ENCODE peak calls at places on chromosomes 4 and X, in four cellular contexts. One of them, this sample, is unnamed.

GRCh38 chr4:5956285-5957021 is 61.8 kb downstream of the C4orf50 start:
- DNase-seq in transverse colon: no peak
- DNase-seq in suprapubic skin: no peak
- DNase-seq in H1: no peak
- DNase-seq in this sample: no peak

GRCh38 chr4:3810111-3810680 is 44.0 kb downstream of the ADRA2C start:
- DNase-seq in transverse colon: no peak
- DNase-seq in suprapubic skin: no peak
- DNase-seq in H1: no peak
- DNase-seq in this sample: no peak

GRCh38 chr4:136650541-136651277 is 881.6 kb downstream of the PCDH18 start:
- DNase-seq in transverse colon: no peak
- DNase-seq in suprapubic skin: no peak
- DNase-seq in H1: no peak
- DNase-seq in this sample: no peak

GRCh38 chr4:177853198-177853597 is 411.0 kb upstream of the AGA start:
- DNase-seq in transverse colon: no peak
- DNase-seq in suprapubic skin: no peak
- DNase-seq in H1: no peak
- DNase-seq in this sample: no peak

GRCh38 chr4:23889814-23890269 is at the start of gene PPARGC1A:
- DNase-seq in transverse colon: peak; percentile 81
- DNase-seq in suprapubic skin: peak; percentile 70
- DNase-seq in H1: no peak
- DNase-seq in this sample: no peak

GRCh38 chr4:46462746-46463145 is 72.8 kb upstream of the GABRA2 start:
- DNase-seq in transverse colon: no peak
- DNase-seq in suprapubic skin: no peak
- DNase-seq in H1: no peak
- DNase-seq in this sample: no peak

GRCh38 chrX:37926700-37927099 is 79.3 kb upstream of the DYNLT3 start:
- DNase-seq in transverse colon: no peak
- DNase-seq in suprapubic skin: no peak
- DNase-seq in H1: no peak
- DNase-seq in this sample: no peak

GRCh38 chr4:119172223-119172622 is 36.6 kb downstream of the MYOZ2 start:
- DNase-seq in transverse colon: no peak
- DNase-seq in suprapubic skin: no peak
- DNase-seq in H1: no peak
- DNase-seq in this sample: no peak

GRCh38 chr4:155543126-155543765 is 123.4 kb upstream of the GUCY1A1 start:
- DNase-seq in transverse colon: no peak
- DNase-seq in suprapubic skin: no peak
- DNase-seq in H1: no peak
- DNase-seq in this sample: no peak

GRCh38 chrX:153667931-153668396 is 5.6 kb downstream of the PNCK start:
- DNase-seq in transverse colon: peak; percentile 82
- DNase-seq in suprapubic skin: peak; percentile 85
- DNase-seq in H1: no peak
- DNase-seq in this sample: no peak

GRCh38 chr4:69910016-69910782 is 20.7 kb upstream of the CSN1S1 start:
- DNase-seq in transverse colon: no peak
- DNase-seq in suprapubic skin: no peak
- DNase-seq in H1: no peak
- DNase-seq in this sample: peak; percentile 12

GRCh38 chr4:1062419-1062818 is 50.9 kb downstream of the RNF212 start:
- DNase-seq in transverse colon: no peak
- DNase-seq in suprapubic skin: no peak
- DNase-seq in H1: no peak
- DNase-seq in this sample: no peak

GRCh38 chr4:159723341-159724048 is 620.6 kb downstream of the RAPGEF2 start:
- DNase-seq in transverse colon: no peak
- DNase-seq in suprapubic skin: no peak
- DNase-seq in H1: no peak
- DNase-seq in this sample: no peak

GRCh38 chr4:81398379-81398778 is 73.3 kb downstream of the RASGEF1B start:
- DNase-seq in transverse colon: no peak
- DNase-seq in suprapubic skin: no peak
- DNase-seq in H1: no peak
- DNase-seq in this sample: peak; percentile 65

GRCh38 chr4:140240237-140240636 is 86.3 kb upstream of the MAML3 start:
- DNase-seq in transverse colon: no peak
- DNase-seq in suprapubic skin: no peak
- DNase-seq in H1: no peak
- DNase-seq in this sample: no peak

GRCh38 chr4:56909083-56909981 is 1.6 kb downstream of the REST start:
- DNase-seq in transverse colon: peak; percentile 56
- DNase-seq in suprapubic skin: peak; percentile 73
- DNase-seq in H1: no peak
- DNase-seq in this sample: no peak

GRCh38 chr4:104429150-104429741 is 65.4 kb downstream of the CXXC4 start:
- DNase-seq in transverse colon: no peak
- DNase-seq in suprapubic skin: no peak
- DNase-seq in H1: no peak
- DNase-seq in this sample: peak; percentile 39

GRCh38 chr4:96736352-96736889 is 896.5 kb downstream of the PDHA2 start:
- DNase-seq in transverse colon: no peak
- DNase-seq in suprapubic skin: no peak
- DNase-seq in H1: peak; percentile 34
- DNase-seq in this sample: peak; percentile 35

GRCh38 chr4:3442460-3442958 is 741 bp downstream of the HGFAC start:
- DNase-seq in transverse colon: no peak
- DNase-seq in suprapubic skin: no peak
- DNase-seq in H1: no peak
- DNase-seq in this sample: no peak

GRCh38 chr4:86004030-86004429 is 355.8 kb downstream of the MAPK10 start:
- DNase-seq in transverse colon: no peak
- DNase-seq in suprapubic skin: no peak
- DNase-seq in H1: no peak
- DNase-seq in this sample: no peak

GRCh38 chrX:39682778-39683177 is 415.0 kb downstream of the BCOR start:
- DNase-seq in transverse colon: no peak
- DNase-seq in suprapubic skin: no peak
- DNase-seq in H1: no peak
- DNase-seq in this sample: no peak

GRCh38 chr4:40514409-40515025 is 115.1 kb downstream of the RBM47 start:
- DNase-seq in transverse colon: peak; percentile 87
- DNase-seq in suprapubic skin: no peak
- DNase-seq in H1: no peak
- DNase-seq in this sample: no peak

GRCh38 chrX:31178769-31179125 is 106.9 kb upstream of the FTHL17 start:
- DNase-seq in transverse colon: no peak
- DNase-seq in suprapubic skin: no peak
- DNase-seq in H1: no peak
- DNase-seq in this sample: no peak

GRCh38 chrX:9573282-9574106 is 108.6 kb downstream of the TBL1X start:
- DNase-seq in transverse colon: no peak
- DNase-seq in suprapubic skin: no peak
- DNase-seq in H1: no peak
- DNase-seq in this sample: no peak

GRCh38 chr4:33974270-33974669 is 2270.0 kb downstream of the ARAP2 start:
- DNase-seq in transverse colon: no peak
- DNase-seq in suprapubic skin: no peak
- DNase-seq in H1: no peak
- DNase-seq in this sample: no peak

GRCh38 chr4:56505269-56506109 is at the start of gene ARL9:
- DNase-seq in transverse colon: peak; percentile 49
- DNase-seq in suprapubic skin: peak; percentile 68
- DNase-seq in H1: peak; percentile 49
- DNase-seq in this sample: no peak

GRCh38 chrX:151703487-151703886 is 8.2 kb downstream of the PRRG3 start:
- DNase-seq in transverse colon: no peak
- DNase-seq in suprapubic skin: no peak
- DNase-seq in H1: no peak
- DNase-seq in this sample: no peak

GRCh38 chrX:108018659-108019381 is 26.0 kb upstream of the VSIG1 start:
- DNase-seq in transverse colon: no peak
- DNase-seq in suprapubic skin: no peak
- DNase-seq in H1: no peak
- DNase-seq in this sample: no peak

GRCh38 chr4:169254546-169254983 is 16.2 kb downstream of the SH3RF1 start:
- DNase-seq in transverse colon: no peak
- DNase-seq in suprapubic skin: no peak
- DNase-seq in H1: no peak
- DNase-seq in this sample: no peak
- TF ChIP-seq POLR2AphosphoS5 in transverse colon: no peak
- TF ChIP-seq POLR2AphosphoS5 in suprapubic skin: no peak
- TF ChIP-seq POLR2AphosphoS5 in H1: no peak
- TF ChIP-seq POLR2AphosphoS5 in this sample: no peak

DNA sequence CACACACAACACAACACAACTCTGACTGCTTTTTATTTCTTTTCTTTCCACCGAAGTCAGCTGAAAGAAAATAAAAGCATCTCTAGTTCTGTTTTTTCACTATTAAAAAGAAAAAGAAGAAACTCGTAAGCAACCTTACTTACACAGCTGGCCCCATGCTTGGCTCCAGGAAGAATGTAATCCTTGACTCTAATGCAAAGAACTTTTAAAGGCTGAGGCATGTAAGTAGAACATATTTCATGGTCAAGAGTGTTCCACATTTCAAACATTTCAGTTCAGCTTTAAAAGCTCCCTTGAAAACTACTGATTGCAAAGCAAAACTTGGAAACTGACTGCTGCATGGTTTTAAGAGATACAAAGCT is 648 bp downstream of the GASK1B start:
- DNase-seq in transverse colon: no peak
- DNase-seq in suprapubic skin: no peak
- DNase-seq in H1: no peak
- DNase-seq in this sample: no peak
- H3K4me3 ChIP-seq in transverse colon: no peak overlapping the region
- H3K4me3 ChIP-seq in suprapubic skin: peak overlapping the region; percentile 51
- H3K4me3 ChIP-seq in H1: no peak overlapping the region
- H3K4me3 ChIP-seq in this sample: peak overlapping the region; percentile 77

GRCh38 chr4:153143527-153144348 is 60.5 kb upstream of the TRIM2 start:
- DNase-seq in transverse colon: peak; percentile 29
- DNase-seq in suprapubic skin: no peak
- DNase-seq in H1: no peak
- DNase-seq in this sample: no peak
- TF ChIP-seq POLR2AphosphoS5 in transverse colon: no peak
- TF ChIP-seq POLR2AphosphoS5 in suprapubic skin: no peak
- TF ChIP-seq POLR2AphosphoS5 in H1: no peak
- TF ChIP-seq POLR2AphosphoS5 in this sample: no peak

DNA sequence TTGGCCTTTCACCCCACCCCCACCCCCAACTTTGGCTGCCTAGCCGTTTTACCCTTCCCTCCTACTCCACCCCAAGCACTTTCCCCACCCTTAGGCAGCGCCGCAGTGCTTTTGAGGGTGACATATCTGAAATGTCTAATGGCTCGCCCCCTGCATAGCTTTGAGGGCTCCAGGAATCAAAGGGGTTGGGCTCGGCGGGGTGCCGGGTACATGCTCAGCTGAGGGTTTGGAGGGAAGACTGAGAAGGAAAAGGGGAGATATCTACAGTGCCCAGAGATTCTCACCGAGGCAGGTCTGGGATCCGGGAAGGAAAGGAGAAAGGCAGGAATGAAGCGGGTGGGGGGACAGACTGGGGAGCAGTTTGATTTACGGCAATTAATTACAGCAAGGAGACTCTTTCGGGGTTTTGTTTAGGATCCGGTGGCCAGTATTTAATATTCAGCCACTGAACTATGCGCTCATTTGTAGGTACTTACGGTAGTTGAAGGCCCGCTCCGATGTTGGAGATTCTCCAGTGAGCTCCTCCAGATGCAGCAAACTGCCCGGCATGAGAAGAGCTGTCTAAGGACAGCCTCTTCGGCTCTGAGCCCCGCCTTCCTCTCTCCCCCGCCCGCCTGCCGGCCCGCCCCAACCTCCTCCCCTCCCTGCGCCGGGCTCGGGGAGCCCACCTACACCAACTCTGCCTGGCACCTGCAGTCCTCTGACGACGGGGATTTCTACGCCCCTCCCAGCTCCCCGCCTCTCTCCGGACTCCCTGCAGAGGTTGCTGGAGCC is at the start of gene IGSF1:
- DNase-seq in transverse colon: peak; percentile 20
- DNase-seq in suprapubic skin: no peak
- DNase-seq in H1: peak; percentile 67
- DNase-seq in this sample: no peak
- H3K4me3 ChIP-seq in transverse colon: no peak within 1 kb of the TSS
- H3K4me3 ChIP-seq in suprapubic skin: peak within 1 kb of the TSS; percentile 22
- H3K4me3 ChIP-seq in H1: peak within 1 kb of the TSS; percentile 62
- H3K4me3 ChIP-seq in this sample: no peak within 1 kb of the TSS

DNA sequence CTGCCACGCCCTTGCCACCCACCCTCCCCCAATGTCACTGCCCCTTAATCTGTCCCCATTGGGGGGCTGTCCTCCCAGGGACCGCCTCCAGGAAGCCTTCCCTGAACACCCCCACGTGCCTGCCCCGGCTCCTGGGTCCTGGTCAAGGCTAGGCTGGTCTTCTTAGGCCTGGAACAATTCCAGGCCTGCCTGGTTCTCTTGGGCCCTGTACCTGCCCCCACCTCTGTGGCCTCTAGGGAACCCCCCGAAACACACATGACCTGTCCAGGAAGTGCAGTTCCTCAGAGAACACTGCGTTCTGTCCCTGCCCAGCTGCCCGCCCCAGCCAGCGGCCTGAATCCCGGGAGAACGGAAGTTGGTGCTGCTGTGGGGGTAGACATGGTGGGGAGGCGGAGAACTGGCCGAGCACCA is 5.1 kb downstream of the MXD4 start:
- DNase-seq in transverse colon: peak; percentile 19
- DNase-seq in suprapubic skin: peak; percentile 69
- DNase-seq in H1: no peak
- DNase-seq in this sample: no peak
- TF ChIP-seq POLR2AphosphoS5 in transverse colon: no peak
- TF ChIP-seq POLR2AphosphoS5 in suprapubic skin: no peak
- TF ChIP-seq POLR2AphosphoS5 in H1: no peak
- TF ChIP-seq POLR2AphosphoS5 in this sample: no peak

GRCh38 chr4:158169516-158169915 is 3.3 kb downstream of the GASK1B start:
- DNase-seq in transverse colon: no peak
- DNase-seq in suprapubic skin: no peak
- DNase-seq in H1: no peak
- DNase-seq in this sample: no peak
- H3K4me3 ChIP-seq in transverse colon: no peak overlapping the region
- H3K4me3 ChIP-seq in suprapubic skin: peak overlapping the region; percentile 51
- H3K4me3 ChIP-seq in H1: no peak overlapping the region
- H3K4me3 ChIP-seq in this sample: peak overlapping the region; percentile 75

GRCh38 chrX:23373129-23373804 is 38.6 kb downstream of the PTCHD1 start:
- DNase-seq in transverse colon: no peak
- DNase-seq in suprapubic skin: no peak
- DNase-seq in H1: no peak
- DNase-seq in this sample: no peak

GRCh38 chrX:23369037-23369436 is 34.4 kb downstream of the PTCHD1 start:
- DNase-seq in transverse colon: no peak
- DNase-seq in suprapubic skin: no peak
- DNase-seq in H1: no peak
- DNase-seq in this sample: no peak

GRCh38 chrX:23374291-23374690 is 39.6 kb downstream of the PTCHD1 start:
- DNase-seq in transverse colon: no peak
- DNase-seq in suprapubic skin: no peak
- DNase-seq in H1: no peak
- DNase-seq in this sample: no peak

GRCh38 chrX:23376581-23376980 is 41.9 kb downstream of the PTCHD1 start:
- DNase-seq in transverse colon: no peak
- DNase-seq in suprapubic skin: no peak
- DNase-seq in H1: no peak
- DNase-seq in this sample: no peak

GRCh38 chrX:23372220-23372902 is 37.7 kb downstream of the PTCHD1 start:
- DNase-seq in transverse colon: no peak
- DNase-seq in suprapubic skin: no peak
- DNase-seq in H1: no peak
- DNase-seq in this sample: no peak
- TF ChIP-seq POLR2AphosphoS5 in transverse colon: no peak
- TF ChIP-seq POLR2AphosphoS5 in suprapubic skin: no peak
- TF ChIP-seq POLR2AphosphoS5 in H1: no peak
- TF ChIP-seq POLR2AphosphoS5 in this sample: no peak

GRCh38 chr4:153655928-153656327 is 28.2 kb upstream of the TLR2 start:
- DNase-seq in transverse colon: no peak
- DNase-seq in suprapubic skin: no peak
- DNase-seq in H1: no peak
- DNase-seq in this sample: no peak
- H3K4me3 ChIP-seq in transverse colon: no peak overlapping the region
- H3K4me3 ChIP-seq in suprapubic skin: no peak overlapping the region
- H3K4me3 ChIP-seq in H1: no peak overlapping the region
- H3K4me3 ChIP-seq in this sample: no peak overlapping the region